ENCODE peak calls at places on chromosomes 5 and 9, in five cellular contexts. One of them, this sample, is unnamed.

GRCh38 chr9:135268981-135269380 is 181.5 kb downstream of the OLFM1 start:
- DNase-seq in astrocyte of the spinal cord: no peak
- DNase-seq in K562: no peak
- DNase-seq in HAP-1: no peak
- DNase-seq in CD8-positive, alpha-beta T cell: no peak
- DNase-seq in this sample: no peak

GRCh38 chr9:136086213-136086881 is 8.7 kb downstream of the NACC2 start:
- DNase-seq in astrocyte of the spinal cord: no peak
- DNase-seq in K562: no peak
- DNase-seq in HAP-1: no peak
- DNase-seq in CD8-positive, alpha-beta T cell: no peak
- DNase-seq in this sample: no peak

GRCh38 chr5:17374973-17375844 is 122.8 kb upstream of the TAF11L2 start:
- DNase-seq in astrocyte of the spinal cord: peak; percentile 48
- DNase-seq in K562: no peak
- DNase-seq in HAP-1: no peak
- DNase-seq in CD8-positive, alpha-beta T cell: no peak
- DNase-seq in this sample: no peak

GRCh38 chr9:26945591-26945990 is 1.5 kb downstream of the PLAA start:
- DNase-seq in astrocyte of the spinal cord: no peak
- DNase-seq in K562: no peak
- DNase-seq in HAP-1: no peak
- DNase-seq in CD8-positive, alpha-beta T cell: no peak
- DNase-seq in this sample: no peak

GRCh38 chr5:37717613-37718431 is 122.0 kb downstream of the GDNF start:
- DNase-seq in astrocyte of the spinal cord: peak; percentile 94
- DNase-seq in K562: no peak
- DNase-seq in HAP-1: peak; percentile 82
- DNase-seq in CD8-positive, alpha-beta T cell: no peak
- DNase-seq in this sample: peak; percentile 81

GRCh38 chr9:38129366-38129765 is 60.3 kb upstream of the SHB start:
- DNase-seq in astrocyte of the spinal cord: no peak
- DNase-seq in K562: no peak
- DNase-seq in HAP-1: no peak
- DNase-seq in CD8-positive, alpha-beta T cell: no peak
- DNase-seq in this sample: no peak

GRCh38 chr5:58066076-58066475 is 393.8 kb downstream of the PLK2 start:
- DNase-seq in astrocyte of the spinal cord: no peak
- DNase-seq in K562: no peak
- DNase-seq in HAP-1: no peak
- DNase-seq in CD8-positive, alpha-beta T cell: no peak
- DNase-seq in this sample: no peak

GRCh38 chr5:137751869-137752491 is 2.2 kb downstream of the HNRNPA0 start:
- DNase-seq in astrocyte of the spinal cord: peak; percentile 80
- DNase-seq in K562: peak; percentile 21
- DNase-seq in HAP-1: peak; percentile 28
- DNase-seq in CD8-positive, alpha-beta T cell: no peak
- DNase-seq in this sample: peak; percentile 63

GRCh38 chr9:98714833-98715232 is 6.1 kb upstream of the GABBR2 start:
- DNase-seq in astrocyte of the spinal cord: no peak
- DNase-seq in K562: no peak
- DNase-seq in HAP-1: no peak
- DNase-seq in CD8-positive, alpha-beta T cell: no peak
- DNase-seq in this sample: no peak

GRCh38 chr9:109880276-109881169 is 100.5 kb downstream of the PALM2AKAP2 start:
- DNase-seq in astrocyte of the spinal cord: peak; percentile 33
- DNase-seq in K562: peak; percentile 63
- DNase-seq in HAP-1: peak; percentile 32
- DNase-seq in CD8-positive, alpha-beta T cell: peak; percentile 16
- DNase-seq in this sample: no peak

GRCh38 chr9:4662989-4663792 is 1.1 kb downstream of the PLPP6 start:
- DNase-seq in astrocyte of the spinal cord: no peak
- DNase-seq in K562: no peak
- DNase-seq in HAP-1: no peak
- DNase-seq in CD8-positive, alpha-beta T cell: no peak
- DNase-seq in this sample: no peak

GRCh38 chr9:4665357-4665756 is 923 bp downstream of the SPATA6L start:
- DNase-seq in astrocyte of the spinal cord: no peak
- DNase-seq in K562: no peak
- DNase-seq in HAP-1: no peak
- DNase-seq in CD8-positive, alpha-beta T cell: no peak
- DNase-seq in this sample: no peak

GRCh38 chr9:4666042-4666699 is at the start of gene SPATA6L:
- DNase-seq in astrocyte of the spinal cord: peak; percentile 43
- DNase-seq in K562: no peak
- DNase-seq in HAP-1: peak; percentile 43
- DNase-seq in CD8-positive, alpha-beta T cell: peak; percentile 54
- DNase-seq in this sample: no peak

GRCh38 chr9:4662108-4662988 is at the start of gene PLPP6:
- DNase-seq in astrocyte of the spinal cord: peak; percentile 82
- DNase-seq in K562: peak; percentile 75
- DNase-seq in HAP-1: peak; percentile 92
- DNase-seq in CD8-positive, alpha-beta T cell: peak; percentile 78
- DNase-seq in this sample: peak; percentile 55

GRCh38 chr9:4663956-4664355 is 1.9 kb downstream of the PLPP6 start:
- DNase-seq in astrocyte of the spinal cord: no peak
- DNase-seq in K562: no peak
- DNase-seq in HAP-1: no peak
- DNase-seq in CD8-positive, alpha-beta T cell: no peak
- DNase-seq in this sample: no peak
- H3K4me3 ChIP-seq in astrocyte of the spinal cord: no peak overlapping the region
- H3K4me3 ChIP-seq in K562: no peak overlapping the region
- H3K4me3 ChIP-seq in HAP-1: peak overlapping the region; percentile 58
- H3K4me3 ChIP-seq in CD8-positive, alpha-beta T cell: peak overlapping the region; percentile 4
- H3K4me3 ChIP-seq in this sample: no peak overlapping the region

GRCh38 chr9:18474778-18475177 is 825 bp downstream of the ADAMTSL1 start:
- DNase-seq in astrocyte of the spinal cord: peak; percentile 64
- DNase-seq in K562: no peak
- DNase-seq in HAP-1: no peak
- DNase-seq in CD8-positive, alpha-beta T cell: no peak
- DNase-seq in this sample: no peak
- H3K4me3 ChIP-seq in astrocyte of the spinal cord: peak overlapping the region; percentile 59
- H3K4me3 ChIP-seq in K562: no peak overlapping the region
- H3K4me3 ChIP-seq in HAP-1: peak overlapping the region; percentile 41
- H3K4me3 ChIP-seq in CD8-positive, alpha-beta T cell: no peak overlapping the region
- H3K4me3 ChIP-seq in this sample: peak overlapping the region; percentile 69

GRCh38 chr9:105341784-105342183 is 97.3 kb downstream of the SLC44A1 start:
- DNase-seq in astrocyte of the spinal cord: peak; percentile 60
- DNase-seq in K562: no peak
- DNase-seq in HAP-1: no peak
- DNase-seq in CD8-positive, alpha-beta T cell: no peak
- DNase-seq in this sample: peak; percentile 4
- H3K4me3 ChIP-seq in astrocyte of the spinal cord: no peak overlapping the region
- H3K4me3 ChIP-seq in K562: no peak overlapping the region
- H3K4me3 ChIP-seq in HAP-1: no peak overlapping the region
- H3K4me3 ChIP-seq in CD8-positive, alpha-beta T cell: no peak overlapping the region
- H3K4me3 ChIP-seq in this sample: no peak overlapping the region

GRCh38 chr5:20972419-20972925 is 984.5 kb upstream of the CDH18 start:
- DNase-seq in astrocyte of the spinal cord: peak; percentile 57
- DNase-seq in K562: no peak
- DNase-seq in HAP-1: no peak
- DNase-seq in CD8-positive, alpha-beta T cell: no peak
- DNase-seq in this sample: no peak
- H3K4me3 ChIP-seq in astrocyte of the spinal cord: peak overlapping the region; percentile 27
- H3K4me3 ChIP-seq in K562: no peak overlapping the region
- H3K4me3 ChIP-seq in HAP-1: no peak overlapping the region
- H3K4me3 ChIP-seq in CD8-positive, alpha-beta T cell: no peak overlapping the region
- H3K4me3 ChIP-seq in this sample: no peak overlapping the region

GRCh38 chr5:135625961-135626360 is 47.2 kb upstream of the CXCL14 start:
- DNase-seq in astrocyte of the spinal cord: no peak
- DNase-seq in K562: no peak
- DNase-seq in HAP-1: no peak
- DNase-seq in CD8-positive, alpha-beta T cell: no peak
- DNase-seq in this sample: no peak
- H3K4me3 ChIP-seq in astrocyte of the spinal cord: no peak overlapping the region
- H3K4me3 ChIP-seq in K562: no peak overlapping the region
- H3K4me3 ChIP-seq in HAP-1: no peak overlapping the region
- H3K4me3 ChIP-seq in CD8-positive, alpha-beta T cell: no peak overlapping the region
- H3K4me3 ChIP-seq in this sample: no peak overlapping the region

GRCh38 chr5:52269853-52270252 is 517.9 kb upstream of the ITGA1 start:
- DNase-seq in astrocyte of the spinal cord: no peak
- DNase-seq in K562: no peak
- DNase-seq in HAP-1: no peak
- DNase-seq in CD8-positive, alpha-beta T cell: no peak
- DNase-seq in this sample: no peak

GRCh38 chr5:52269395-52269794 is 518.3 kb upstream of the ITGA1 start:
- DNase-seq in astrocyte of the spinal cord: no peak
- DNase-seq in K562: no peak
- DNase-seq in HAP-1: peak; percentile 12
- DNase-seq in CD8-positive, alpha-beta T cell: no peak
- DNase-seq in this sample: no peak
- H3K4me3 ChIP-seq in astrocyte of the spinal cord: no peak overlapping the region
- H3K4me3 ChIP-seq in K562: no peak overlapping the region
- H3K4me3 ChIP-seq in HAP-1: no peak overlapping the region
- H3K4me3 ChIP-seq in CD8-positive, alpha-beta T cell: no peak overlapping the region
- H3K4me3 ChIP-seq in this sample: no peak overlapping the region

GRCh38 chr5:173139631-173140030 is 4.7 kb upstream of the BNIP1 start:
- DNase-seq in astrocyte of the spinal cord: no peak
- DNase-seq in K562: no peak
- DNase-seq in HAP-1: peak; percentile 21
- DNase-seq in CD8-positive, alpha-beta T cell: no peak
- DNase-seq in this sample: no peak

GRCh38 chr5:173140769-173141168 is 3.6 kb upstream of the BNIP1 start:
- DNase-seq in astrocyte of the spinal cord: no peak
- DNase-seq in K562: no peak
- DNase-seq in HAP-1: no peak
- DNase-seq in CD8-positive, alpha-beta T cell: no peak
- DNase-seq in this sample: no peak

GRCh38 chr5:173143567-173143966 is 764 bp upstream of the BNIP1 start:
- DNase-seq in astrocyte of the spinal cord: no peak
- DNase-seq in K562: no peak
- DNase-seq in HAP-1: no peak
- DNase-seq in CD8-positive, alpha-beta T cell: no peak
- DNase-seq in this sample: no peak

GRCh38 chr5:173148354-173148753 is 4.0 kb downstream of the BNIP1 start:
- DNase-seq in astrocyte of the spinal cord: no peak
- DNase-seq in K562: no peak
- DNase-seq in HAP-1: no peak
- DNase-seq in CD8-positive, alpha-beta T cell: no peak
- DNase-seq in this sample: no peak

DNA sequence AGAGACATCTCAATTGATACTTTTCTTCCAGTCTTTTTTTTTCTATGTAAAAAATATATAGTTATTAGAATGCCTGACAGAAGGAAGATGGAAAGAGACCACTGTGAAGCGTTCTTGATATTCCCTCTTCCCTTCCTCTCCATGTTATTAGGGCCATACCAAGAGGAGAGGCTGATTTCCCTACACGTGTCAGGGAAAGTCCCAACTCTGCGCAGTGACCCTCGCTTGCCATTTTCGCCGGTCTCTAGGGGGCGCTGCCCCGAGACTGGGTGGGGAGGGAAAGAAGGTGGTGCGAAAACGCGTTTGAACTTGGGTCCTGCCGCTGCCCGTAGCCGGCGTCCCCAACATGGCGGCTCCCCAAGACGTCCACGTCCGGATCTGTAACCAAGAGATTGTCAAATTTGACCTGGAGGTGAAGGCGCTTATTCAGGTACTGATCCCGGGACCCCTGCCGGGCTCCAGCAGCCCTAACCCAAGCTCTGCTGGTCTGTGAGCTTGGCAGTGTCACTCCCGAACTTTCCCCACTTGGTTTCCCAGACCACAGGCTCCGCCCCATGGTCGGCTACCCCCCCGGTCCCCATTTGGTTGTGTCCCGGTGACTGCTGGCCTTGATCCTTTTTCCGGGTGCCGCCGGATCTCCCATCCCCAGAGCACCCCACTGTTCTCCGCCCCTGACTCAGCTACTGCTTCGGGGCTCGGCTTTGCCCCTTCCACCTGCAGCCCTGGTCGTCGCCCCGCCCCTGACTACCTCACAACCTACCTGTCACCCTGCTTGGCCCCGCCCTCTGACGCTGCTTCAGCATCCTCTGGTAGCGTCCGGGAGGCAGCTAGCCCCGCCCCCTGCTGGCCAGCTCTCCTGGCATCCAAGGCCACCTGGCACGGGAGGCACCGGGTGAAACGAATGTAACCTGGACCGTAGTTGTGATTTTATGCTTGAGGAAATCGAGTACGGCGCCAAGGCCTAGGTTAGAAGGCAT is at the start of gene BNIP1:
- DNase-seq in astrocyte of the spinal cord: peak; percentile 94
- DNase-seq in K562: peak; percentile 96
- DNase-seq in HAP-1: peak; percentile 96
- DNase-seq in CD8-positive, alpha-beta T cell: peak; percentile 98
- DNase-seq in this sample: peak; percentile 87
- H3K4me3 ChIP-seq in astrocyte of the spinal cord: peak within 1 kb of the TSS; percentile 96
- H3K4me3 ChIP-seq in K562: peak within 1 kb of the TSS; percentile 66
- H3K4me3 ChIP-seq in HAP-1: peak within 1 kb of the TSS; percentile 97
- H3K4me3 ChIP-seq in CD8-positive, alpha-beta T cell: peak within 1 kb of the TSS; percentile 99
- H3K4me3 ChIP-seq in this sample: peak within 1 kb of the TSS; percentile 100

GRCh38 chr9:132411091-132411508 is 1.1 kb downstream of the CFAP77 start:
- DNase-seq in astrocyte of the spinal cord: peak; percentile 21
- DNase-seq in K562: peak; percentile 74
- DNase-seq in HAP-1: peak; percentile 84
- DNase-seq in CD8-positive, alpha-beta T cell: peak; percentile 65
- DNase-seq in this sample: no peak
- H3K4me3 ChIP-seq in astrocyte of the spinal cord: no peak overlapping the region
- H3K4me3 ChIP-seq in K562: no peak overlapping the region
- H3K4me3 ChIP-seq in HAP-1: peak overlapping the region; percentile 43
- H3K4me3 ChIP-seq in CD8-positive, alpha-beta T cell: peak overlapping the region; percentile 40
- H3K4me3 ChIP-seq in this sample: no peak overlapping the region

DNA sequence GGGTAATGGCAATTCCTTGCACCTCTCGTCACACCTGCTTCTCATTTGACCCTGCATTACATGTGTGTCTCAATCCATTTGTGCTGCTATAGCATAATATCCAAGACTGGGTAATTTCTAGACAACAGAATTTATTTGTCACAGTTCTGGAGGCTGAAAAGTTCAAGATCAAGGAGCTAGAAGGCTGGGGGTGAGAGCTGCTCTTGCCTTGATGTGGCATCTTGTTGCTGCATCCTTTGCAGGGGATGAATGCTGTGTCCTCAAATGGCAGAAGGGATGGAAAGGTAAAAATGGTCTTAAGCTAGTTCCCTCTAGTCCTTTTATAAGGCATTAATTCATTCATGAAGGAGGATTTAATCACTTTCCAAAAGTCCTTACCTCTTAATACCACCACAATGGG is 323.7 kb upstream of the RPS23 start:
- DNase-seq in astrocyte of the spinal cord: no peak
- DNase-seq in K562: no peak
- DNase-seq in HAP-1: no peak
- DNase-seq in CD8-positive, alpha-beta T cell: no peak
- DNase-seq in this sample: no peak
- H3K4me3 ChIP-seq in astrocyte of the spinal cord: no peak overlapping the region
- H3K4me3 ChIP-seq in K562: no peak overlapping the region
- H3K4me3 ChIP-seq in HAP-1: no peak overlapping the region
- H3K4me3 ChIP-seq in CD8-positive, alpha-beta T cell: no peak overlapping the region
- H3K4me3 ChIP-seq in this sample: no peak overlapping the region